ENCODE peak calls at places on chromosomes 13 and 19, in six cellular contexts. W is esophagus muscularis mucosa, T is stomach, H is GM12878, O is SK-N-SH, M is transverse colon. J is an unnamed sample.

GRCh38 chr19:19582471-19582870 is 36.0 kb downstream of the PBX4 start:
- DNase-seq in W (no peak), T (no peak), H (no peak), O (no peak), M (no peak), J (no peak)

GRCh38 chr13:111388851-111389500 is 68.5 kb downstream of the TEX29 start:
- DNase-seq in W (no peak), T (peak), H (no peak), O (no peak), M (no peak), J (no peak)

GRCh38 chr19:56769650-56770049 is 70.9 kb downstream of the PEG3 start:
- DNase-seq in W (no peak), T (no peak), H (no peak), O (no peak), M (no peak), J (no peak)

GRCh38 chr13:40402931-40403412 is 263.5 kb downstream of the FOXO1 start:
- DNase-seq in W (no peak), T (no peak), H (no peak), O (no peak), M (no peak), J (no peak)

GRCh38 chr19:14686411-14686810 is 3.4 kb upstream of the ZNF333 start:
- DNase-seq in W (no peak), T (no peak), H (no peak), O (no peak), M (peak), J (no peak)

GRCh38 chr19:37362733-37363132 is 8.2 kb upstream of the ZNF527 start:
- DNase-seq in W (no peak), T (no peak), H (no peak), O (peak), M (no peak), J (no peak)

GRCh38 chr19:1211494-1212234 is 6.1 kb downstream of the STK11 start:
- DNase-seq in W (no peak), T (peak), H (no peak), O (no peak), M (no peak), J (no peak)

GRCh38 chr19:56476671-56477428 is at the start of gene ZNF667:
- DNase-seq in W (no peak), T (no peak), H (no peak), O (peak), M (no peak), J (no peak)

GRCh38 chr13:32917504-32917903 is 98.7 kb upstream of the KL start:
- DNase-seq in W (no peak), T (no peak), H (peak), O (no peak), M (no peak), J (no peak)

GRCh38 chr19:16166417-16166816 is 6.9 kb downstream of the CIB3 start:
- DNase-seq in W (no peak), T (no peak), H (no peak), O (no peak), M (no peak), J (no peak)

GRCh38 chr19:50155520-50156109 is 7.5 kb downstream of the IZUMO2 start:
- DNase-seq in W (no peak), T (no peak), H (no peak), O (no peak), M (no peak), J (no peak)

GRCh38 chr19:35513975-35514809 is 743 bp upstream of the DMKN start:
- DNase-seq in W (no peak), T (no peak), H (no peak), O (no peak), M (no peak), J (no peak)

GRCh38 chr19:32830231-32831014 is 39.1 kb downstream of the SLC7A9 start:
- DNase-seq in W (no peak), T (no peak), H (no peak), O (no peak), M (no peak), J (no peak)
- TF ChIP-seq EP300 in W (no peak), T (no peak), H (no peak), O (no peak), M (no peak), J (no peak)

DNA sequence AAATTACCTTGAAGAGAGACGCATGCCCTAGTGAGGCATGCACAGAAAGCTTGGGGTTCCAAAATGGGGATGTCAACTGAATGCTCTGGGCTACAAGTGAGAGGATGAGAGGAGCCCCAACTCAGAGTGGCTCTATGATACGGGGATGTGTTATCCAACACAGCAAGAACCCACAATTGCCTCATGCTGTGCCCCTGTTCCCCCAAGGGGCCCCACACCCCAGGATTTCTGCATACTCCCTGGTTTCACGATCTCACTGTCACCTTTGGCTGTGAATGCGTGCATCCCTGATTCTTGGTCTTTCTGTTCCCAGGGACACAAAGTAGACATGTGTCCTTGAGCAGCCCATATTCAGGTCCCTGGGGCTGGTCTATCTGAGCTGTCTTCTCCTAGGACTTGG is 29.3 kb downstream of the WDR88 start:
- DNase-seq in W (no peak), T (no peak), H (no peak), O (no peak), M (no peak), J (peak)
- TF ChIP-seq POLR2AphosphoS5 in W (no peak), T (no peak), H (no peak), O (no peak), M (no peak), J (no peak)

GRCh38 chr13:55394470-55394869 is 1746.2 kb upstream of the PRR20A start:
- DNase-seq in W (no peak), T (no peak), H (no peak), O (no peak), M (no peak), J (no peak)
- TF ChIP-seq EP300 in W (no peak), T (no peak), H (no peak), O (no peak), M (no peak), J (no peak)

DNA sequence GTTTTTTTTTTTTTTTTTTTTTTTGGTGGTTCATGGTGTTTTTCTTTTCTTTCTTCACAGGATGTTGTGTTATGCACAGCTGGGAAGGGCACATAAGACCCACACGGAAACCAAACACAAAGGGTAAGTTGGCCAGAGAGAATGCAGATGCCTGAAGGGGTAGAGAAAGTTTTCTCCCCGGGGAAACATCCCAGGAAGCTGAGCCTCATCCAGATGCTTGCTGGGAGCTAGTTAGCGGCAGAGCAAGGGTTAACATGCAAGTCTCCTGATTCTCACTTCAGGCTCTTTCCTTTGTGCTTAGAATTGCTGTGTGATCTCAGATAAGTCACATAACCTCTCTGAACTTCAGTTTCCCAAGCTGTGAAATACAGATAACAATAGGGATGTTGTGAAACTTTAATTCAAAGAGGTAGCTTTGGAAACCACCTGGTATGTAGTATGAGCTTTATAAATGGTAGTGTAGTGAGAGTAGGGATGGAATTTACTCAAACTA is 3.1 kb downstream of the ADGRE1 start:
- DNase-seq in W (no peak), T (no peak), H (no peak), O (no peak), M (no peak), J (no peak)
- TF ChIP-seq POLR2AphosphoS5 in W (no peak), T (no peak), H (no peak), O (no peak), M (no peak), J (no peak)

GRCh38 chr13:50780201-50781015 is 63.1 kb downstream of the DLEU7 start:
- DNase-seq in W (no peak), T (no peak), H (no peak), O (no peak), M (no peak), J (no peak)
- TF ChIP-seq EP300 in W (no peak), T (no peak), H (no peak), O (no peak), M (no peak), J (no peak)

DNA sequence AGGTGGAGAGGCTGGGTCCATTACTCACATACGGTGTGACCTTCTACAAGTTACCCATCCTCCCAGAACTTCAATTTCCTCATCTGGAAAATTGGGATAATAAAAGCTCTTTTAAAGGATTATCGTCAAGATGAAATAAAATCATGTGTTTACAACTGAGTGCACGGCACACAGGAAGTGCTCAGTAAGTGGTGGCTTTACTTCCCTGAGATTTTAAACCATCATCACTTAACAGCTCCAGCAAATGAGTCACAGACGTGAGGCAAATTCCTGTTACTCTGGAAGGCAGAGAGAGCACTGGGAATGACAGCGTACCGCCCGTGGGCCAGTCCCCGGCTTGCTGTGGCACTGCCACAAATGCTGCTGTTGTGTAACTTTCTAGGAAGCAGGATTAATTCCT is 64.1 kb downstream of the MRPL57 start:
- DNase-seq in W (peak), T (no peak), H (no peak), O (no peak), M (no peak), J (no peak)
- TF ChIP-seq POLR2AphosphoS5 in W (no peak), T (no peak), H (no peak), O (no peak), M (no peak), J (no peak)